ENCODE peak calls at places on chromosome 22, in ten cellular contexts. M, O, L, C, G, P, T, U, Q and F are unnamed samples.

GRCh38 chr22:50542416-50542927 is 3.2 kb upstream of the KLHDC7B start:
- DNase-seq in U (no peak), T (no peak), C (no peak), P (peak; percentile 59), L (no peak), Q (no peak), O (no peak), M (no peak), G (no peak), F (no peak)

GRCh38 chr22:17086750-17087149 is 1.9 kb downstream of the IL17RA start:
- DNase-seq in G (no peak), T (no peak), O (no peak), C (no peak), Q (no peak), U (no peak), P (no peak), L (no peak), M (no peak), F (no peak)

GRCh38 chr22:38267086-38267485 is 5.7 kb downstream of the TMEM184B start:
- DNase-seq in L (no peak), U (no peak), O (no peak), T (no peak), C (no peak), P (no peak), M (no peak), Q (peak; percentile 71), G (peak; percentile 31), F (peak; percentile 47)

GRCh38 chr22:25364281-25364680 is 144.8 kb downstream of the CRYBB2 start:
- DNase-seq in Q (no peak), L (no peak), O (no peak), U (no peak), G (no peak), M (no peak), T (no peak), C (no peak), P (no peak), F (no peak)

GRCh38 chr22:17159504-17159951 is 451 bp upstream of the HDHD5 start:
- DNase-seq in Q (peak; percentile 55), O (peak; percentile 35), L (no peak), P (peak; percentile 61), C (no peak), G (peak; percentile 47), T (peak; percentile 66), U (peak; percentile 72), M (peak; percentile 8), F (no peak)

GRCh38 chr22:45181766-45182165 is 18.0 kb downstream of the NUP50 start:
- DNase-seq in L (no peak), C (no peak), M (no peak), O (no peak), T (no peak), Q (no peak), U (no peak), P (no peak), G (no peak), F (no peak)

GRCh38 chr22:32800158-32800557 is 1.3 kb upstream of the TIMP3 start:
- DNase-seq in M (no peak), L (no peak), Q (no peak), O (no peak), G (no peak), U (no peak), P (no peak), C (no peak), T (no peak), F (no peak)

GRCh38 chr22:25875461-25875860 is 133.5 kb downstream of the MYO18B start:
- DNase-seq in U (no peak), P (no peak), C (no peak), M (no peak), G (no peak), O (no peak), L (no peak), T (no peak), Q (no peak), F (no peak)

GRCh38 chr22:49476176-49476575 is 351.5 kb downstream of the BRD1 start:
- DNase-seq in P (no peak), G (no peak), O (no peak), T (no peak), U (no peak), M (no peak), C (no peak), Q (no peak), L (no peak), F (no peak)

GRCh38 chr22:19291580-19292261 is at the start of gene CLTCL1:
- DNase-seq in T (peak; percentile 80), Q (peak; percentile 85), U (peak; percentile 87), G (peak; percentile 58), M (no peak), L (peak; percentile 68), P (peak; percentile 69), C (no peak), O (peak; percentile 56), F (peak; percentile 51)

GRCh38 chr22:20141186-20142077 is 9.4 kb downstream of the CCDC188 start:
- DNase-seq in Q (peak; percentile 49), M (no peak), P (no peak), L (no peak), O (no peak), G (peak; percentile 82), T (no peak), U (no peak), C (no peak), F (no peak)

GRCh38 chr22:36829370-36830002 is 12.7 kb upstream of the PVALB start:
- DNase-seq in T (no peak), O (no peak), C (no peak), M (no peak), U (no peak), P (peak; percentile 84), G (no peak), Q (no peak), L (no peak), F (no peak)
- TF ChIP-seq CTCF in T (no peak), O (no peak), C (no peak), M (no peak), U (no peak), P (no peak), G (no peak), Q (no peak), L (no peak), F (no peak)

GRCh38 chr22:27283240-27283639 is 518.3 kb downstream of the MN1 start:
- DNase-seq in O (no peak), L (no peak), T (no peak), C (no peak), M (no peak), U (no peak), G (no peak), P (no peak), Q (no peak), F (no peak)

GRCh38 chr22:27284314-27284713 is 517.2 kb downstream of the MN1 start:
- DNase-seq in M (no peak), G (no peak), C (no peak), L (no peak), Q (no peak), U (no peak), O (no peak), P (no peak), T (no peak), F (no peak)

GRCh38 chr22:27286711-27287110 is 514.8 kb downstream of the MN1 start:
- DNase-seq in P (no peak), Q (no peak), G (no peak), L (no peak), U (no peak), M (no peak), O (no peak), T (no peak), C (no peak), F (no peak)

GRCh38 chr22:27278986-27279385 is 522.6 kb downstream of the MN1 start:
- DNase-seq in C (no peak), M (no peak), L (no peak), G (no peak), T (no peak), U (no peak), P (no peak), Q (no peak), O (no peak), F (no peak)

DNA sequence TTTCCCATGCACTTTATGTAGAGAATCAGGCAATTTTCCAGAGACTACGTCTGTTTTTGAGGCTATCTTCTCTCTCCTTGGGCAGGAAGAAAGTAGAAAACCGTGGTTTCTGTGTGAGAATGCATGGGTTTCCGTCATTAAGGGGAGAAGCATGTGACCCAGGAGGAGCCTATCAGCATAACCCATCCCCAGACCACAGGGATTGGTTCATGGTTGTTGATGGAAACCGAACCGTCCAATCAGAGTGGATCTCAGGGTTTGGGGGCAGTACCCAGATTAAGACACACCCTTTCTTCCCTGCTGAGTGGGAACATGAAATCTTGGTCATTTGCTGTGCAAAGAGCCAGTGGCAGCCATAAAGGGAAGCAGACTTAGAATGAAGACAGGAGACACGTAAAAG is 517.8 kb downstream of the MN1 start:
- DNase-seq in M (no peak), Q (no peak), O (no peak), C (no peak), G (peak; percentile 1), U (no peak), T (no peak), P (no peak), L (peak; percentile 37), F (no peak)
- H3K27ac ChIP-seq in M (no peak overlapping the region), Q (no peak overlapping the region), O (no peak overlapping the region), C (no peak overlapping the region), G (no peak overlapping the region), U (no peak overlapping the region), T (no peak overlapping the region), P (no peak overlapping the region), L (no peak overlapping the region), F (no peak overlapping the region)

DNA sequence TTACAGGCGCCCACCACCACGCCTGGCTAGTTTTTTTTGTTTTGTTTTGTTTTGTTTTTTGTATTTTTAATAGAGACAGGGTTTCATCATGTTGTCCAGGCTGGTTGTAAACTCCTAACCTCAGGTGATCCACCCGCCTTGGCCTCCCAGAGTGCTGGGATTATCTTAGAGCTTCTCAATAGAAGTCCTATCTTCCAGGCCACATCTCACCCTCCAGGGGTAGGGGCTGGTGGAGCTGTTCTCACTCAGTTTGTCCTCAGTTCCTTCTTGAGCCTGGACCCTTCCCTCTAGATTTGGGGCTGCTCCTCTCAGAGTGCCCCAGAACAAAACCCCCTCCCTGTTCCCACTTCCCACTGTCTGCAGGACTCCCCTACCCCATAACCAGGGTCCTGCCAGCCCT is 31.3 kb downstream of the BCR start:
- DNase-seq in T (no peak), U (no peak), G (no peak), L (no peak), C (no peak), Q (no peak), M (no peak), O (no peak), P (no peak), F (no peak)
- H3K27me3 ChIP-seq in T (no peaks in the 10 kb centered on the region), U (no peaks in the 10 kb centered on the region), G (no peaks in the 10 kb centered on the region), L (no peaks in the 10 kb centered on the region), C (no peaks in the 10 kb centered on the region), Q (no peaks in the 10 kb centered on the region), M (no peaks in the 10 kb centered on the region), O (no peaks in the 10 kb centered on the region), P (no peaks in the 10 kb centered on the region), F (no peaks in the 10 kb centered on the region)

DNA sequence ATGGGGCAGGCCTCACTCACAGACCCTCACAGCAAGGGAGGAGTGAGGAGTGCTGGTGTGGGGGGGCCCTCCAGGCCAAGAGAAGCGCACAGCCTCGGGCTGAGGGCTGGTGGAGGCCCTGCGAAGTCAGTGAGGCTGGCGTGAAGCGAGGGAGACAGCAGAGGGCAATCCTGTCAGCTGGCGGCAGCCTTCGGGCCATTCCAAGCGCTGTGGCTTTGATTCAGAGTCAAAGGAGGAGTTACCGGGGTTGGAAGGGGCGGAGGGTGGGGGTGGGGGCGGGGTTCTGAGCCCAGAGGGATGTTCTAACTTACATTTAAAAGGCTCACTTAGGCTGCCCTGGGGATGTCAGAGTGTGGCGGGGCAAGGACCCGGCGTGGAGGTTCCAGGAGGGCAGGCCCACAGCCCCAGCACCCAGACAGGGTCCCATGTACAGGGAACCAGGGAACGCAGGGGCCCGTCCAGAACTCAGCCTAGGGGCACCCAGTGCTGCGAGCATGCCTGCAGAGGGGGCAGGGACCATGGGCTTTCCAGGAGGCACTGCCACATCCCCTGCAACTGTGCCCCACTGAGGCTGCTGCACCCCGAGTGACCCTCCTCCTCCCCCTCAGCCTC is 39.5 kb upstream of the TTLL12 start:
- DNase-seq in L (no peak), M (no peak), T (no peak), O (no peak), U (peak; percentile 57), G (peak; percentile 22), Q (peak; percentile 54), P (no peak), C (no peak), F (no peak)
- TF ChIP-seq CTCF in L (no peak), M (no peak), T (no peak), O (no peak), U (no peak), G (no peak), Q (no peak), P (no peak), C (no peak), F (no peak)